ENCODE peak calls at places on chromosomes 4 and X, in six cellular contexts. N is suprapubic skin; S is naive thymus-derived CD4-positive, alpha-beta T cell; I is left ventricle myocardium inferior; C is small intestine; K is mesendoderm. Z is an unnamed sample.

GRCh38 chr4:3719836-3720235 is 46.3 kb upstream of the ADRA2C start:
- DNase-seq in N (no peak), S (no peak), I (no peak), C (no peak), K (no peak), Z (no peak)

GRCh38 chr4:1532549-1533395 is 126.5 kb upstream of the NKX1-1 start:
- DNase-seq in N (no peak), S (no peak), I (peak), C (no peak), K (no peak), Z (no peak)

GRCh38 chrX:123322531-123322930 is 138.5 kb downstream of the GRIA3 start:
- DNase-seq in N (no peak), S (no peak), I (no peak), C (no peak), K (no peak), Z (no peak)

GRCh38 chrX:31070057-31070468 is 1.8 kb downstream of the FTHL17 start:
- DNase-seq in N (no peak), S (no peak), I (no peak), C (no peak), K (no peak), Z (no peak)

GRCh38 chrX:64198046-64198445 is 7.5 kb downstream of the AMER1 start:
- DNase-seq in N (no peak), S (no peak), I (no peak), C (peak), K (no peak), Z (no peak)

GRCh38 chr4:102564399-102564921 is 63.3 kb downstream of the NFKB1 start:
- DNase-seq in N (no peak), S (no peak), I (no peak), C (no peak), K (no peak), Z (no peak)

GRCh38 chr4:21195682-21196081 is 495.4 kb downstream of the PACRGL start:
- DNase-seq in N (no peak), S (no peak), I (no peak), C (no peak), K (peak), Z (no peak)

GRCh38 chr4:181432347-181432746 is 810.9 kb upstream of the TENM3 start:
- DNase-seq in N (no peak), S (no peak), I (no peak), C (no peak), K (peak), Z (no peak)

GRCh38 chrX:56089376-56089775 is 142.8 kb upstream of the KLF8 start:
- DNase-seq in N (no peak), S (no peak), I (no peak), C (no peak), K (no peak), Z (no peak)

GRCh38 chr4:186621959-186622553 is 66.7 kb upstream of the MTNR1A start:
- DNase-seq in N (no peak), S (no peak), I (no peak), C (no peak), K (peak), Z (no peak)

GRCh38 chr4:3462790-3463415 is at the start of gene DOK7:
- DNase-seq in N (no peak), S (no peak), I (peak), C (no peak), K (no peak), Z (peak)

GRCh38 chrX:152632445-152633097 is 5.1 kb upstream of the GABRQ start:
- DNase-seq in N (no peak), S (no peak), I (peak), C (peak), K (peak), Z (peak)

GRCh38 chrX:54494166-54494969 is 1.7 kb downstream of the FGD1 start:
- DNase-seq in N (no peak), S (no peak), I (no peak), C (no peak), K (no peak), Z (no peak)

GRCh38 chr4:7432531-7433375 is 2.0 kb downstream of the PSAPL1 start:
- DNase-seq in N (no peak), S (no peak), I (no peak), C (no peak), K (no peak), Z (no peak)

GRCh38 chr4:113947484-113947883 is 32.0 kb downstream of the ARSJ start:
- DNase-seq in N (no peak), S (no peak), I (no peak), C (no peak), K (no peak), Z (no peak)

GRCh38 chr4:106421441-106422296 is 53.1 kb upstream of the GIMD1 start:
- DNase-seq in N (no peak), S (no peak), I (no peak), C (no peak), K (peak), Z (no peak)

GRCh38 chr4:76641351-76641750 is 206.3 kb downstream of the SHROOM3 start:
- DNase-seq in N (no peak), S (no peak), I (no peak), C (peak), K (no peak), Z (no peak)

DNA sequence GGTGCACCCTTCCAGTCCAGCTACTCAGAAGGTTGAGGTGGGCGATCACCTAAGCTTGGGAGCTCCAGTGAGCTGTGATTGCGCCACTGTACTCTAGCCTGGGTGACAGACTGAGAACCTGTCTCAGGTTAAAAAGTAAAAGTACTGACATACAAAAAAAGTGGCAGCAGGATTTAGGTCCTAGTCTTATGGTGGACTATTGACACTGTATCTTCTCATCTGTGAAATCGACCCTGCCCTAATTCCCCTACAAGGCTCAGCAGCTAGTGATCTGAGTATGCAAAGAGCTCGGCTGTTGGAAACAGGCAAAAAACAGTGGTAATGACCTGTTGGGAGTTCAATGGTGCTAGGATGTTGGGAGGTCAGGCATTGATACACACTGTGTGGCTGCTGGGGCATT is 57.0 kb downstream of the LEF1 start:
- DNase-seq in N (no peak), S (no peak), I (no peak), C (no peak), K (no peak), Z (no peak)
- H3K4me3 ChIP-seq in N (no peak), S (no peak), I (no peak), C (no peak), K (no peak), Z (no peak)

DNA sequence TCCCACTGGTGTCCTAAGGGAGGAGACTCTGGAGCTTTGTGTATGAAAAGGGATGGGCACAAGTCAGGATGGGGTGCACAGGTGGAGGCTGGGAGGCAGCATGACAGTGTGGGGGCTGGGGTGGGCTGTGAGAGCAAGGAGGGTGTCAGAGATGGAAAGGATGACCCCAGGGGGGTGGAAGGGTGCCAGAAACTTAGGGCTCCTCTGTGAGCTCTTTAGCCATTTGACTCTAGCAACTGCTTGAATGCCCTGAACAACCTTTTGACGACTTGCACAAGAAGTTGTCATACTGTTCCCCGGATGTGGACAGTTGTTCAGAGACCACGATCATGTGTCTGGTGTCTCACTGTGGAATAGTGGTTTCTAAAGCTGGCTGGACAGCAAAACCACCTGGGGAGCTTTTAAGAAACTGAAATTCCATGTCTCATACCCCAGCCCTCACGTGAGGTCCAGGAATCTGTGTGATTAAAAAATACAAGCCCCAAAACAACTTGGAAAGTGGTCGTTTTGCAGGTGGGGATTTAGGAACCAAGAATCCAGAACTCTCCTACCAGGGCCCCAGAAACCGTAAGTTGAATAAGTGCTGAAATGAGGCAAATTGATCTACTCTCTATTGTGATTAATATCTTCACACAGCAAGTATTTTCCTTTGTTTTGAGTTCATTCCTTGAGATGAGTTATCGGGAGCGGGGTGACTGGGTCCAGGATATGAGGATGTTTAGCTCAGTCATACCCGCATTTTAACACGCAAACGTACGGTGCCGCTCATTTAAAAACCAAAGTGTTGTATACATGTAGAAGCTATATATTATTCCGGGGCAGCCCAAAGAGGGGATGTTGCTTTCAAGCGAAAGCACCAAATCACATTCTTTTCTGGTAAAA is 3.4 kb downstream of the RHOH start:
- DNase-seq in N (no peak), S (peak), I (no peak), C (peak), K (no peak), Z (no peak)
- H3K27ac ChIP-seq in N (peak), S (peak), I (no peak), C (peak), K (no peak), Z (no peak)

GRCh38 chr4:164461901-164462300 is 292.0 kb upstream of the SMIM31 start:
- DNase-seq in N (no peak), S (no peak), I (no peak), C (no peak), K (no peak), Z (no peak)

GRCh38 chr4:164467493-164467892 is 286.4 kb upstream of the SMIM31 start:
- DNase-seq in N (no peak), S (no peak), I (no peak), C (no peak), K (no peak), Z (no peak)

GRCh38 chr4:164462471-164462870 is 291.5 kb upstream of the SMIM31 start:
- DNase-seq in N (no peak), S (no peak), I (no peak), C (no peak), K (no peak), Z (no peak)

DNA sequence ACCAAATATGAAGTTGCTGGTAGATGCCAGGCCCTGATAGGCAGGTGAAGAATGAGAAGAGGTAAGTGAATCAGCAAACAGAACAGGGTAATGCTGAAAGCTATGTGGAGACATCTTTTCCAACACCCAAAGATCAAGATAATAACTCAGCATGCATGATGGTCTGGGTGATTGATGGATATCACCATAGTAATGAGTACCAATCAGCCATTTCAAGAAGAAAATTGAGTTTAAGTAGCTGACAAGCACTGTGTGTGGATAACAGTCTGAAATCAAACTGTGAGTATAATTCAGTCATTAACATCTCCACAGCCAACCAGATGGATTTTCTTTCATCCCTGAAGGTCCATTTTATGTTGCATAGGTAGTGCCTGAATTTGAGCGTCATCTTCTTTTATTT is 289.6 kb upstream of the SMIM31 start:
- DNase-seq in N (no peak), S (no peak), I (no peak), C (no peak), K (peak), Z (no peak)
- H3K4me3 ChIP-seq in N (no peak), S (no peak), I (no peak), C (no peak), K (no peak), Z (no peak)

GRCh38 chr4:5186584-5187170 is 135.4 kb downstream of the STK32B start:
- DNase-seq in N (no peak), S (no peak), I (no peak), C (no peak), K (no peak), Z (no peak)
- H3K27ac ChIP-seq in N (no peak), S (no peak), I (no peak), C (no peak), K (no peak), Z (no peak)

Z was measured in body of pancreas.